ENCODE peak calls at places on chromosomes 2 and 18, in seven cellular contexts. One of them, this sample, is unnamed.

GRCh38 chr2:81481994-81482368 is 1177.4 kb upstream of the LRRTM1 start:
- DNase-seq in PC-3: no peak
- DNase-seq in dorsolateral prefrontal cortex: no peak
- DNase-seq in mammary epithelial cell: no peak
- DNase-seq in lower leg skin: no peak
- DNase-seq in glutamatergic neuron: no peak
- DNase-seq in tibial nerve: no peak
- DNase-seq in this sample: no peak

GRCh38 chr18:4658804-4659203 is 203.7 kb upstream of the DLGAP1 start:
- DNase-seq in PC-3: no peak
- DNase-seq in tibial nerve: no peak
- DNase-seq in lower leg skin: no peak
- DNase-seq in mammary epithelial cell: no peak
- DNase-seq in dorsolateral prefrontal cortex: no peak
- DNase-seq in glutamatergic neuron: no peak
- DNase-seq in this sample: no peak

GRCh38 chr2:225637199-225637598 is 237.7 kb downstream of the NYAP2 start:
- DNase-seq in PC-3: no peak
- DNase-seq in glutamatergic neuron: no peak
- DNase-seq in dorsolateral prefrontal cortex: no peak
- DNase-seq in tibial nerve: no peak
- DNase-seq in lower leg skin: no peak
- DNase-seq in mammary epithelial cell: no peak
- DNase-seq in this sample: no peak

GRCh38 chr2:129748653-129749052 is 230.8 kb upstream of the RAB6C start:
- DNase-seq in PC-3: peak; percentile 4
- DNase-seq in lower leg skin: no peak
- DNase-seq in mammary epithelial cell: peak; percentile 2
- DNase-seq in glutamatergic neuron: no peak
- DNase-seq in dorsolateral prefrontal cortex: no peak
- DNase-seq in tibial nerve: no peak
- DNase-seq in this sample: no peak

GRCh38 chr2:46296216-46296839 is 879 bp upstream of the EPAS1 start:
- DNase-seq in mammary epithelial cell: no peak
- DNase-seq in glutamatergic neuron: peak; percentile 17
- DNase-seq in PC-3: peak; percentile 11
- DNase-seq in lower leg skin: peak; percentile 73
- DNase-seq in dorsolateral prefrontal cortex: no peak
- DNase-seq in tibial nerve: peak; percentile 62
- DNase-seq in this sample: no peak

GRCh38 chr18:44792456-44793080 is 111.9 kb downstream of the SETBP1 start:
- DNase-seq in PC-3: no peak
- DNase-seq in lower leg skin: no peak
- DNase-seq in mammary epithelial cell: no peak
- DNase-seq in glutamatergic neuron: no peak
- DNase-seq in tibial nerve: no peak
- DNase-seq in dorsolateral prefrontal cortex: no peak
- DNase-seq in this sample: no peak

GRCh38 chr2:171629113-171629512 is 58.2 kb upstream of the DYNC1I2 start:
- DNase-seq in lower leg skin: no peak
- DNase-seq in glutamatergic neuron: no peak
- DNase-seq in dorsolateral prefrontal cortex: no peak
- DNase-seq in PC-3: no peak
- DNase-seq in tibial nerve: no peak
- DNase-seq in mammary epithelial cell: no peak
- DNase-seq in this sample: no peak

GRCh38 chr18:28412521-28412920 is 235.6 kb upstream of the CDH2 start:
- DNase-seq in PC-3: no peak
- DNase-seq in lower leg skin: no peak
- DNase-seq in dorsolateral prefrontal cortex: no peak
- DNase-seq in mammary epithelial cell: no peak
- DNase-seq in tibial nerve: no peak
- DNase-seq in glutamatergic neuron: no peak
- DNase-seq in this sample: no peak

GRCh38 chr18:4748975-4749374 is 293.9 kb upstream of the DLGAP1 start:
- DNase-seq in mammary epithelial cell: no peak
- DNase-seq in dorsolateral prefrontal cortex: no peak
- DNase-seq in tibial nerve: no peak
- DNase-seq in PC-3: no peak
- DNase-seq in lower leg skin: no peak
- DNase-seq in glutamatergic neuron: no peak
- DNase-seq in this sample: no peak

GRCh38 chr2:144237845-144238637 is 281.9 kb downstream of the ZEB2 start:
- DNase-seq in tibial nerve: peak; percentile 10
- DNase-seq in dorsolateral prefrontal cortex: no peak
- DNase-seq in lower leg skin: no peak
- DNase-seq in PC-3: no peak
- DNase-seq in mammary epithelial cell: no peak
- DNase-seq in glutamatergic neuron: no peak
- DNase-seq in this sample: no peak

GRCh38 chr2:145811467-145812162 is 1291.7 kb upstream of the ZEB2 start:
- DNase-seq in lower leg skin: no peak
- DNase-seq in glutamatergic neuron: no peak
- DNase-seq in dorsolateral prefrontal cortex: no peak
- DNase-seq in PC-3: no peak
- DNase-seq in mammary epithelial cell: no peak
- DNase-seq in tibial nerve: no peak
- DNase-seq in this sample: no peak

GRCh38 chr2:186771395-186771794 is 77.5 kb downstream of the FAM171B start:
- DNase-seq in lower leg skin: no peak
- DNase-seq in mammary epithelial cell: peak; percentile 45
- DNase-seq in tibial nerve: no peak
- DNase-seq in PC-3: peak; percentile 48
- DNase-seq in glutamatergic neuron: no peak
- DNase-seq in dorsolateral prefrontal cortex: no peak
- DNase-seq in this sample: no peak

GRCh38 chr2:71637168-71637567 is 183.8 kb downstream of the DYSF start:
- DNase-seq in mammary epithelial cell: no peak
- DNase-seq in tibial nerve: no peak
- DNase-seq in dorsolateral prefrontal cortex: no peak
- DNase-seq in lower leg skin: no peak
- DNase-seq in PC-3: no peak
- DNase-seq in glutamatergic neuron: no peak
- DNase-seq in this sample: no peak

GRCh38 chr2:221969087-221969829 is 329.5 kb downstream of the PAX3 start:
- DNase-seq in PC-3: peak; percentile 63
- DNase-seq in tibial nerve: peak; percentile 35
- DNase-seq in mammary epithelial cell: peak; percentile 23
- DNase-seq in glutamatergic neuron: no peak
- DNase-seq in dorsolateral prefrontal cortex: peak; percentile 47
- DNase-seq in lower leg skin: no peak
- DNase-seq in this sample: no peak

GRCh38 chr18:11661430-11661829 is 27.6 kb upstream of the GNAL start:
- DNase-seq in tibial nerve: no peak
- DNase-seq in dorsolateral prefrontal cortex: no peak
- DNase-seq in glutamatergic neuron: no peak
- DNase-seq in lower leg skin: no peak
- DNase-seq in mammary epithelial cell: peak; percentile 34
- DNase-seq in PC-3: no peak
- DNase-seq in this sample: no peak

GRCh38 chr2:33531345-33532059 is 55.1 kb downstream of the RASGRP3 start:
- DNase-seq in lower leg skin: no peak
- DNase-seq in tibial nerve: no peak
- DNase-seq in glutamatergic neuron: no peak
- DNase-seq in dorsolateral prefrontal cortex: no peak
- DNase-seq in mammary epithelial cell: no peak
- DNase-seq in PC-3: peak; percentile 19
- DNase-seq in this sample: no peak

GRCh38 chr2:135783416-135783815 is 41.8 kb downstream of the UBXN4 start:
- DNase-seq in dorsolateral prefrontal cortex: no peak
- DNase-seq in tibial nerve: no peak
- DNase-seq in PC-3: no peak
- DNase-seq in glutamatergic neuron: no peak
- DNase-seq in mammary epithelial cell: no peak
- DNase-seq in lower leg skin: no peak
- DNase-seq in this sample: no peak

GRCh38 chr2:174984561-174984960 is 20.6 kb downstream of the CHN1 start:
- DNase-seq in tibial nerve: no peak
- DNase-seq in lower leg skin: no peak
- DNase-seq in glutamatergic neuron: no peak
- DNase-seq in mammary epithelial cell: no peak
- DNase-seq in dorsolateral prefrontal cortex: no peak
- DNase-seq in PC-3: no peak
- DNase-seq in this sample: no peak

GRCh38 chr2:177237932-177238331 is 25.3 kb downstream of the HNRNPA3 start:
- DNase-seq in lower leg skin: no peak
- DNase-seq in mammary epithelial cell: no peak
- DNase-seq in glutamatergic neuron: no peak
- DNase-seq in dorsolateral prefrontal cortex: no peak
- DNase-seq in PC-3: peak; percentile 51
- DNase-seq in tibial nerve: no peak
- DNase-seq in this sample: no peak

GRCh38 chr2:177239053-177239452 is 25.5 kb downstream of the NFE2L2 start:
- DNase-seq in tibial nerve: no peak
- DNase-seq in mammary epithelial cell: no peak
- DNase-seq in PC-3: no peak
- DNase-seq in glutamatergic neuron: no peak
- DNase-seq in dorsolateral prefrontal cortex: no peak
- DNase-seq in lower leg skin: no peak
- DNase-seq in this sample: no peak

GRCh38 chr2:177234267-177234666 is 21.7 kb downstream of the HNRNPA3 start:
- DNase-seq in PC-3: no peak
- DNase-seq in tibial nerve: no peak
- DNase-seq in lower leg skin: no peak
- DNase-seq in glutamatergic neuron: no peak
- DNase-seq in dorsolateral prefrontal cortex: no peak
- DNase-seq in mammary epithelial cell: no peak
- DNase-seq in this sample: no peak

GRCh38 chr2:177232098-177232704 is 19.6 kb downstream of the HNRNPA3 start:
- DNase-seq in lower leg skin: no peak
- DNase-seq in tibial nerve: no peak
- DNase-seq in glutamatergic neuron: no peak
- DNase-seq in mammary epithelial cell: no peak
- DNase-seq in dorsolateral prefrontal cortex: no peak
- DNase-seq in PC-3: no peak
- DNase-seq in this sample: no peak

DNA sequence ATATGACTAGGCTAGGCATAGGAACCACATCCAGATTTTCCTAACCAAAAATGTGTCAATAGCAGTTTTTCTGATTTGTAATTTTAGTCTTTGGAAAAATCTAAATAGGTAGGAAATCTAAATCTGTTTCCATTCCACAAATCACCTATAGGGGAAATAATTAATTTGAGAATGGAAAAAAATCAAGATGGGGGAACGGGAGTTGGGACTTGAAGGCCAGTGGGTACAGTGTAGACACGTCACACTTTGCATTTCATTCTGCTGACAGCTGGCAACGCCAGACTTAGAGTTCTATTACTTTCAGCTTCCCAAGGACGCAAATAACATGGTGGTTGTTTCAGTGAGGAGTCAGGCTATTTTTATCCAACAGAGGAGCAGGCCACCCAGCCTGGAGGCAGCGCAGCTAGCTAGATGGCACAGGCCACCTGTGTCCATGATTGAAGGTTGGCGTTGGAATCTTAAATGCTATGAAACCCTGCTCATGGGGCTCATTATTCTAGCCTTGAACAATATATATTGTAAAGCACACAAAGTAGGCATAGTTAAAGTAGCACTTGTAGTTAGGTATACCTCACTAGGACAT is 23.4 kb downstream of the HNRNPA3 start:
- DNase-seq in dorsolateral prefrontal cortex: no peak
- DNase-seq in tibial nerve: no peak
- DNase-seq in lower leg skin: no peak
- DNase-seq in PC-3: no peak
- DNase-seq in mammary epithelial cell: no peak
- DNase-seq in glutamatergic neuron: no peak
- DNase-seq in this sample: no peak
- TF ChIP-seq CTCF in dorsolateral prefrontal cortex: no peak
- TF ChIP-seq CTCF in tibial nerve: no peak
- TF ChIP-seq CTCF in lower leg skin: no peak
- TF ChIP-seq CTCF in PC-3: no peak
- TF ChIP-seq CTCF in mammary epithelial cell: no peak
- TF ChIP-seq CTCF in glutamatergic neuron: peak; percentile 39
- TF ChIP-seq CTCF in this sample: no peak

GRCh38 chr2:1546901-1547300 is 133.6 kb downstream of the TPO start:
- DNase-seq in glutamatergic neuron: no peak
- DNase-seq in PC-3: no peak
- DNase-seq in dorsolateral prefrontal cortex: no peak
- DNase-seq in mammary epithelial cell: no peak
- DNase-seq in lower leg skin: no peak
- DNase-seq in tibial nerve: no peak
- DNase-seq in this sample: no peak
- TF ChIP-seq CTCF in glutamatergic neuron: no peak
- TF ChIP-seq CTCF in PC-3: peak; percentile 35
- TF ChIP-seq CTCF in dorsolateral prefrontal cortex: no peak
- TF ChIP-seq CTCF in mammary epithelial cell: no peak
- TF ChIP-seq CTCF in lower leg skin: no peak
- TF ChIP-seq CTCF in tibial nerve: no peak
- TF ChIP-seq CTCF in this sample: no peak

GRCh38 chr2:217329023-217329431 is 469.2 kb upstream of the TNP1 start:
- DNase-seq in mammary epithelial cell: no peak
- DNase-seq in lower leg skin: no peak
- DNase-seq in PC-3: no peak
- DNase-seq in tibial nerve: no peak
- DNase-seq in dorsolateral prefrontal cortex: no peak
- DNase-seq in glutamatergic neuron: no peak
- DNase-seq in this sample: no peak

GRCh38 chr2:217332392-217332791 is 472.5 kb upstream of the TNP1 start:
- DNase-seq in tibial nerve: no peak
- DNase-seq in PC-3: no peak
- DNase-seq in glutamatergic neuron: no peak
- DNase-seq in dorsolateral prefrontal cortex: no peak
- DNase-seq in mammary epithelial cell: no peak
- DNase-seq in lower leg skin: no peak
- DNase-seq in this sample: no peak

GRCh38 chr2:217332866-217333265 is 473.0 kb upstream of the TNP1 start:
- DNase-seq in tibial nerve: no peak
- DNase-seq in glutamatergic neuron: no peak
- DNase-seq in PC-3: no peak
- DNase-seq in mammary epithelial cell: no peak
- DNase-seq in dorsolateral prefrontal cortex: no peak
- DNase-seq in lower leg skin: no peak
- DNase-seq in this sample: no peak

GRCh38 chr2:217331577-217332139 is 471.8 kb upstream of the TNP1 start:
- DNase-seq in PC-3: peak; percentile 90
- DNase-seq in dorsolateral prefrontal cortex: no peak
- DNase-seq in mammary epithelial cell: peak; percentile 69
- DNase-seq in lower leg skin: no peak
- DNase-seq in tibial nerve: no peak
- DNase-seq in glutamatergic neuron: no peak
- DNase-seq in this sample: no peak

DNA sequence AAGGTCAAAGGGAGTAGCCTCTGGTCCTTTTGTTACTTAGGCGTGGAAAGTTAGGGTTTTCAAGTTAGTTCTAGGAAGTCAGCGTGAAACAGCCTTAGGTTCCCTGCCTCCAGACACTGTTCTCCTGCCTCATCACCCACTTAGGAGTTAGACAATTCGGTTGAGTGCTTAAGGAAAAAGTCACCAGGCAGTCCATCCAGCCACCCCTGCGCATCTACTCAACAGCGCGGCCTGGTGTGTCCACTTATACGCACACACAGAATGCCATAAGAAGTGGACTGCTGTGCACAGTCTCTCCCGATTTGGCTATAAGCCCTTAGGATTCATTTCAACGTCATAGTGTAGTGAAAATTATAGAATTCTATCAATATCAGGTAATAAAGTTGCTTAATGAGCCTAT is 470.8 kb upstream of the TNP1 start:
- DNase-seq in lower leg skin: no peak
- DNase-seq in tibial nerve: no peak
- DNase-seq in mammary epithelial cell: no peak
- DNase-seq in dorsolateral prefrontal cortex: no peak
- DNase-seq in PC-3: no peak
- DNase-seq in glutamatergic neuron: no peak
- DNase-seq in this sample: no peak
- TF ChIP-seq CTCF in lower leg skin: no peak
- TF ChIP-seq CTCF in tibial nerve: no peak
- TF ChIP-seq CTCF in mammary epithelial cell: no peak
- TF ChIP-seq CTCF in dorsolateral prefrontal cortex: no peak
- TF ChIP-seq CTCF in PC-3: no peak
- TF ChIP-seq CTCF in glutamatergic neuron: no peak
- TF ChIP-seq CTCF in this sample: no peak

GRCh38 chr18:8865934-8866333 is 160.6 kb downstream of the MTCL1 start:
- DNase-seq in tibial nerve: no peak
- DNase-seq in PC-3: no peak
- DNase-seq in glutamatergic neuron: no peak
- DNase-seq in dorsolateral prefrontal cortex: no peak
- DNase-seq in mammary epithelial cell: no peak
- DNase-seq in lower leg skin: no peak
- DNase-seq in this sample: no peak
- TF ChIP-seq CTCF in tibial nerve: no peak
- TF ChIP-seq CTCF in PC-3: no peak
- TF ChIP-seq CTCF in glutamatergic neuron: no peak
- TF ChIP-seq CTCF in dorsolateral prefrontal cortex: no peak
- TF ChIP-seq CTCF in mammary epithelial cell: no peak
- TF ChIP-seq CTCF in lower leg skin: no peak
- TF ChIP-seq CTCF in this sample: no peak